ENCODE peak calls at places on chromosomes 2 and 18, in ten cellular contexts. P is IMR-90, L is small intestine, W is ureter, V is Right ventricle myocardium inferior, E is WTC11, R is HuH-7, B is NCI-H82, J is astrocyte of the spinal cord, K is nephron progenitor cell. T is an unnamed sample.

GRCh38 chr2:162297925-162298552 is 20.4 kb downstream of the IFIH1 start:
- DNase-seq in V (no peak), E (peak; percentile 33), L (peak; percentile 78), K (peak; percentile 65), P (peak; percentile 81), J (peak; percentile 85), B (peak; percentile 87), R (no peak), W (peak; percentile 73), T (no peak)

GRCh38 chr2:232432598-232433184 is 23.3 kb upstream of the ALPI start:
- DNase-seq in J (no peak), E (peak; percentile 85), P (no peak), V (peak; percentile 39), L (no peak), B (peak; percentile 48), R (no peak), W (no peak), K (no peak), T (peak; percentile 81)

GRCh38 chr18:79609841-79610281 is 69.7 kb upstream of the CTDP1 start:
- DNase-seq in R (no peak), K (no peak), W (no peak), B (no peak), E (no peak), L (no peak), J (no peak), V (no peak), P (no peak), T (no peak)

GRCh38 chr2:112665113-112665780 is 19.5 kb downstream of the SLC20A1 start:
- DNase-seq in K (no peak), W (no peak), L (no peak), B (no peak), E (no peak), R (no peak), J (no peak), P (no peak), V (no peak), T (no peak)

GRCh38 chr18:12377556-12378553 is 828 bp upstream of the AFG3L2 start:
- DNase-seq in B (peak; percentile 51), V (no peak), J (no peak), K (peak; percentile 19), E (no peak), R (peak; percentile 98), L (no peak), W (no peak), P (no peak), T (no peak)

GRCh38 chr18:58192519-58192918 is 148.5 kb downstream of the NEDD4L start:
- DNase-seq in J (no peak), P (no peak), L (no peak), R (no peak), V (no peak), W (no peak), K (no peak), E (no peak), B (no peak), T (no peak)

GRCh38 chr2:235564884-235565530 is 71.2 kb downstream of the AGAP1 start:
- DNase-seq in E (no peak), W (no peak), L (no peak), B (no peak), V (no peak), K (no peak), P (no peak), J (no peak), R (no peak), T (no peak)

GRCh38 chr2:66929632-66930385 is 467.3 kb upstream of the ETAA1 start:
- DNase-seq in P (peak; percentile 81), W (peak; percentile 84), V (peak; percentile 71), J (peak; percentile 72), E (no peak), B (no peak), K (no peak), L (peak; percentile 72), R (no peak), T (no peak)

GRCh38 chr2:160194351-160194750 is 5.7 kb downstream of the ITGB6 start:
- DNase-seq in L (no peak), B (peak; percentile 96), W (no peak), E (no peak), K (no peak), P (no peak), J (no peak), V (no peak), R (no peak), T (no peak)

GRCh38 chr2:55403177-55403998 is 16.3 kb downstream of the CCDC88A start:
- DNase-seq in W (no peak), R (no peak), P (no peak), K (no peak), L (no peak), V (no peak), B (no peak), E (no peak), J (no peak), T (no peak)

GRCh38 chr2:197108758-197109157 is 182.3 kb upstream of the PGAP1 start:
- DNase-seq in L (no peak), V (peak; percentile 89), J (peak; percentile 90), B (no peak), E (no peak), W (peak; percentile 55), P (peak; percentile 91), R (no peak), K (peak; percentile 46), T (no peak)

GRCh38 chr2:8039732-8040131 is 642.1 kb upstream of the ID2 start:
- DNase-seq in K (no peak), B (no peak), P (no peak), J (no peak), V (no peak), E (no peak), R (no peak), W (no peak), L (no peak), T (no peak)

GRCh38 chr2:1593371-1594205 is 150.7 kb downstream of the PXDN start:
- DNase-seq in L (no peak), V (no peak), R (no peak), E (no peak), J (peak; percentile 97), W (peak; percentile 45), P (peak; percentile 89), K (no peak), B (peak; percentile 26), T (peak; percentile 70)

GRCh38 chr2:217929757-217930707 is 72.8 kb downstream of the TNS1 start:
- DNase-seq in K (no peak), W (peak; percentile 82), R (no peak), J (no peak), E (no peak), P (peak; percentile 34), L (no peak), B (no peak), V (peak; percentile 63), T (no peak)

GRCh38 chr2:176582183-176582582 is 312.9 kb downstream of the MTX2 start:
- DNase-seq in K (no peak), B (no peak), V (no peak), P (no peak), L (no peak), J (peak; percentile 13), E (no peak), W (no peak), R (no peak), T (no peak)

GRCh38 chr2:241050624-241051577 is 51.2 kb downstream of the MTERF4 start:
- DNase-seq in P (no peak), L (no peak), J (no peak), R (no peak), B (no peak), K (no peak), E (no peak), W (no peak), V (peak; percentile 20), T (no peak)

GRCh38 chr2:183339311-183339710 is 215.1 kb downstream of the NUP35 start:
- DNase-seq in P (no peak), L (no peak), W (no peak), J (no peak), K (no peak), V (no peak), B (no peak), R (no peak), E (no peak), T (no peak)

GRCh38 chr2:174074831-174075230 is 109.7 kb upstream of the SP3 start:
- DNase-seq in B (no peak), J (no peak), K (no peak), V (no peak), R (no peak), P (no peak), L (no peak), W (no peak), E (no peak), T (no peak)

GRCh38 chr2:229422005-229422404 is 150.9 kb upstream of the PID1 start:
- DNase-seq in E (no peak), J (no peak), L (no peak), B (no peak), R (no peak), W (no peak), P (no peak), K (no peak), V (no peak), T (no peak)

GRCh38 chr2:136129601-136130000 is 11.7 kb upstream of the CXCR4 start:
- DNase-seq in E (no peak), L (peak; percentile 56), R (no peak), K (no peak), J (no peak), W (no peak), B (no peak), P (no peak), V (no peak), T (no peak)

GRCh38 chr2:233098615-233099014 is 38.5 kb downstream of the INPP5D start:
- DNase-seq in E (peak; percentile 66), L (peak; percentile 35), J (peak; percentile 7), R (peak; percentile 44), W (no peak), B (peak; percentile 48), P (peak; percentile 5), V (no peak), K (peak; percentile 34), T (peak; percentile 73)

GRCh38 chr2:11539317-11540147 is 5.7 kb downstream of the GREB1 start:
- DNase-seq in R (no peak), K (peak; percentile 62), L (peak; percentile 1), W (no peak), B (peak; percentile 9), P (no peak), J (peak; percentile 3), E (no peak), V (no peak), T (no peak)